ENCODE peak calls at places on chromosomes 5 and 9, in seven cellular contexts. D is tibial nerve, R is GM23248, K is neural progenitor cell, G is H1, Y is transverse colon, M is stomach. A is an unnamed sample.

GRCh38 chr5:32190094-32190493 is 16.0 kb upstream of the GOLPH3 start:
- DNase-seq in Y (no peak), K (no peak), G (no peak), M (no peak), R (peak; percentile 54), D (no peak), A (no peak)

GRCh38 chr5:73652391-73652790 is 26.4 kb downstream of the ARHGEF28 start:
- DNase-seq in R (no peak), Y (peak; percentile 41), K (no peak), D (no peak), G (no peak), M (no peak), A (no peak)

GRCh38 chr5:144712090-144712489 is 541.4 kb downstream of the KCTD16 start:
- DNase-seq in M (no peak), G (no peak), K (no peak), R (no peak), D (no peak), Y (no peak), A (no peak)

GRCh38 chr5:68548959-68549676 is 333.6 kb downstream of the PIK3R1 start:
- DNase-seq in D (no peak), R (peak; percentile 39), K (no peak), M (no peak), G (no peak), Y (no peak), A (no peak)

GRCh38 chr9:95264954-95265615 is 52.4 kb downstream of the FANCC start:
- DNase-seq in G (no peak), D (no peak), K (peak; percentile 34), M (no peak), Y (no peak), R (peak; percentile 69), A (no peak)

GRCh38 chr5:137696481-137696880 is 39.4 kb downstream of the KLHL3 start:
- DNase-seq in R (peak; percentile 53), D (no peak), M (no peak), K (no peak), G (no peak), Y (no peak), A (no peak)

GRCh38 chr5:178438746-178439260 is 151.4 kb downstream of the COL23A1 start:
- DNase-seq in D (no peak), M (no peak), Y (no peak), R (no peak), G (no peak), K (no peak), A (no peak)

GRCh38 chr5:68817696-68818695 is 275.8 kb upstream of the SLC30A5 start:
- DNase-seq in D (no peak), K (peak; percentile 12), R (peak; percentile 49), G (peak; percentile 60), Y (no peak), M (no peak), A (no peak)

GRCh38 chr5:111172504-111172903 is 51.7 kb upstream of the CAMK4 start:
- DNase-seq in G (no peak), D (no peak), M (no peak), R (no peak), K (no peak), Y (no peak), A (no peak)

GRCh38 chr5:22663124-22663523 is 190.0 kb downstream of the CDH12 start:
- DNase-seq in D (no peak), R (no peak), G (no peak), K (no peak), M (no peak), Y (no peak), A (no peak)

GRCh38 chr5:133691448-133691847 is 79.1 kb upstream of the FSTL4 start:
- DNase-seq in Y (no peak), K (no peak), M (no peak), G (no peak), R (peak; percentile 8), D (no peak), A (no peak)

GRCh38 chr9:109520475-109521132 is 22.5 kb upstream of the PTPN3 start:
- DNase-seq in Y (peak; percentile 71), M (peak; percentile 79), D (peak; percentile 28), K (peak; percentile 85), R (peak; percentile 77), G (peak; percentile 80), A (no peak)

GRCh38 chr5:156409834-156410233 is 82.9 kb downstream of the SGCD start:
- DNase-seq in K (no peak), G (no peak), M (no peak), Y (no peak), D (no peak), R (no peak), A (no peak)

GRCh38 chr9:114449236-114449635 is 56.0 kb downstream of the WHRN start:
- DNase-seq in D (no peak), K (no peak), R (peak; percentile 13), Y (no peak), M (no peak), G (no peak), A (no peak)

GRCh38 chr9:114448706-114449105 is 56.6 kb downstream of the WHRN start:
- DNase-seq in Y (no peak), G (no peak), K (no peak), D (no peak), M (no peak), R (peak; percentile 68), A (no peak)

GRCh38 chr9:114450833-114451706 is 54.2 kb downstream of the WHRN start:
- DNase-seq in M (no peak), Y (no peak), G (no peak), K (no peak), R (no peak), D (no peak), A (no peak)

GRCh38 chr9:114451707-114452031 is 53.6 kb downstream of the WHRN start:
- DNase-seq in K (no peak), M (no peak), Y (no peak), D (no peak), R (no peak), G (no peak), A (no peak)

DNA sequence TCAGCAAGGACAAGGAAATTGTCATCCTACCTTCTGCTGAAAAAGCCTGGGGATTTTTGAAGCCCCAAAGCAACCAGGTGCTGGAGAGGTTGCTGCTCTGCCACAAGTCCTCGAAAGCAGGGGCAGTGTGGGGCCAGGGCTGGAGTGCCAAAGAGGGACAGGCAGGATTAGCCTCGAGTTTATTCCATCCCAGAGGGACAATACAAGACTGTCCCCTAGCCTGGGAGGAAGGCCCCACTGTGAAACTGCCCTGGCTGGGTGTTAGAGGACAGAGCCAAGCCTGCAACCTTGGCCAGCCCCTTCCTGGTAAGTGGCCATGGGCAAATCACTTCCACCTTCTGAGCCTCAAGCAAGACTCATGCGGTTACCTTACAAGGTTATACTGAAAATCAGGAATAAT is 55.1 kb downstream of the WHRN start:
- DNase-seq in G (no peak), M (no peak), K (no peak), Y (no peak), R (no peak), D (no peak), A (no peak)
- H3K4me1 ChIP-seq in G (peaks cover 1% of the 10 kb centered on the region), M (no peaks in the 10 kb centered on the region), K (no peaks in the 10 kb centered on the region), Y (no peaks in the 10 kb centered on the region), R (peaks cover 17% of the 10 kb centered on the region), D (peaks cover 5% of the 10 kb centered on the region), A (no peaks in the 10 kb centered on the region)

GRCh38 chr9:134056483-134057310 is 11.1 kb downstream of the BRD3 start:
- DNase-seq in K (peak; percentile 1), R (no peak), G (no peak), D (no peak), Y (peak; percentile 12), M (no peak), A (no peak)

GRCh38 chr9:134057311-134057665 is 10.5 kb downstream of the BRD3 start:
- DNase-seq in R (no peak), Y (peak; percentile 5), D (no peak), K (no peak), M (no peak), G (no peak), A (no peak)

GRCh38 chr9:134053941-134054761 is 13.7 kb downstream of the BRD3 start:
- DNase-seq in K (no peak), M (no peak), R (no peak), Y (peak; percentile 5), D (no peak), G (no peak), A (no peak)

GRCh38 chr9:134054891-134055811 is 12.7 kb downstream of the BRD3 start:
- DNase-seq in M (no peak), Y (peak; percentile 6), K (no peak), G (no peak), D (no peak), R (no peak), A (no peak)

DNA sequence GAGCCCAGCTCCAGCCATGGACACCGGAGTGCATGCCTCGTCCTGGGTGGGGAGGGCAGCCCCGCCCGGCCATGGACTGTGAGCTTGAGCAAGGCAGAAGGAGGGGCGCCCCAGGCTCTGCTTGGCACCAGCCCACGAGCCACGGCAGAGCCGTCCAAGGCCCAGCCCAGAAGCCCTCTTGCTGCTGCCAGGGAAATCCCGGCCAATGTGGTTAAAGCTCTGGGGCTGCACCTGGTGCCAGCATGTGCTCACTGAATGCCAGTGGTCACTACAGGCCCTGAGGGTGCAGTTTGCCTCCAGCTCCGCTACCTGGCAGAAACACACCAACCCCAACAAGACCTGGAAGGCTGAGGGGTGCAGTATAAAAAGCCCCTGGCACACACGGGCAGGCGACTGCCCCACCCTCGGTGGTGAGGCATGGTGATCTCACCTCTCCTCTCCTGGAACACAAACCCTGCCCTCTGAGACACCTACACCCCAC is 11.8 kb downstream of the BRD3 start:
- DNase-seq in D (peak; percentile 62), K (no peak), Y (peak; percentile 78), M (peak; percentile 89), R (peak; percentile 90), G (no peak), A (no peak)
- H3K4me1 ChIP-seq in D (peaks cover 79% of the 10 kb centered on the region), K (peaks cover 32% of the 10 kb centered on the region), Y (peaks cover 29% of the 10 kb centered on the region), M (peaks cover 77% of the 10 kb centered on the region), R (peaks cover 6% of the 10 kb centered on the region), G (no peaks in the 10 kb centered on the region), A (peaks cover 37% of the 10 kb centered on the region)

DNA sequence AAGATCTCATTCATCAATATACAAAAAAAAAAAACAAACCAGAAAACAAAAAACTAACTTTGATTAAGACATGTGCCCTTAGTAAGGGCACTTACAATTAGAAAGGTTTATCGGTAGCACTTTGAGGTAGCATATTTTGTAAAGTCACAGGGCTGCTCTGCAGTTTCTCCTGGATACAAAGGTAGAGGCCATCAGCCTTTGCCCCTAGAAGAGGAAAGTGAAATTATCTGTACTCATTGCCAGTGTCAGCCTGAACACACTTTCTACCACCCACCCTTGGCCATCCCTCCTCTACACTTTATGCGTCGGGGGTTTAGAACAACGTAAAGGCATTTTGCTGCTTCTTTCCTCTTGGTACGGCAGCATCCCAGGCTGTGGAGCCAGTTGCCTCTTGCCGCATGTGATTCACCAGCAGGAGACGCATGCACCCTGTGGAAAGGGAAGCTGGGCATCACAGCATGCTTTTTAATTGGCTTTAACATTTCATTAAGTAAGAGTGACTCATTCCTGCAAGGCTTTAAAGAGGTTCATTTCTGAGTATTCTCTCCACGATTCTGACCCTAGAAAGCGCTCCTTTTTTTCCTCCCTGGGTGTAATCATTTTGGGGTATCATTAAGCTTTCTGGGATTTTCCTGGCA is 84.6 kb downstream of the CEMIP2 start:
- DNase-seq in Y (no peak), G (peak; percentile 55), D (no peak), K (peak; percentile 49), R (peak; percentile 78), M (no peak), A (no peak)
- H3K4me1 ChIP-seq in Y (peaks cover 4% of the 10 kb centered on the region), G (no peaks in the 10 kb centered on the region), D (peaks cover 46% of the 10 kb centered on the region), K (peaks cover 15% of the 10 kb centered on the region), R (peaks cover 60% of the 10 kb centered on the region), M (peaks cover 57% of the 10 kb centered on the region), A (peaks cover 6% of the 10 kb centered on the region)

DNA sequence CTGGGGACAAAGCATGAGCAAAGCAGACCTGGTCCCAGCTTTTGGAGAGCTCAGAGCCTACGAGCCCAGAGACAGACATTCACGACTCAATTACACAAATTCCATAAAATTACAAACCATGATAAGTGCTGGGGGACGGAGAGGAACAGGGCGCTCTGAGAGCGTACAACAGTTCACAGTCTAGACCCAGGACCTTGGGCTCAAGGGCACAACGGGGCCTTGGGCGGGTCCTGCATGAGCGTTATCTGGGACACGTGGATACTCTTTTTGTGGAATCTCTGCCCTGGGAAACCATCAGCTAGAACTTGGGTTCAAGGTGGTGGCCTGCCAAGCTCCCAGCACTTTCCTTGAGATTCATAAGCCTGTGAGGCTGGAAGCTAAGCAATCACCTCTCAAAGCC is 9.4 kb upstream of the ANXA6 start:
- DNase-seq in R (no peak), Y (no peak), M (no peak), D (no peak), K (no peak), G (no peak), A (no peak)
- H3K4me1 ChIP-seq in R (no peaks in the 10 kb centered on the region), Y (no peaks in the 10 kb centered on the region), M (peaks cover 19% of the 10 kb centered on the region), D (peaks cover 15% of the 10 kb centered on the region), K (no peaks in the 10 kb centered on the region), G (no peaks in the 10 kb centered on the region), A (peaks cover 17% of the 10 kb centered on the region)

A was measured in esophagus squamous epithelium.